ENCODE peak calls at places on chromosomes 4 and X, in four cellular contexts. Z, Q, H and D are unnamed samples.

GRCh38 chr4:70705146-70705855 is 16.5 kb upstream of the RUFY3 start:
- DNase-seq in Q (peak; percentile 70), Z (no peak), H (peak; percentile 78), D (peak; percentile 73)

GRCh38 chr4:64144994-64145393 is 264.3 kb downstream of the TECRL start:
- DNase-seq in Q (no peak), Z (no peak), H (no peak), D (no peak)

GRCh38 chr4:7266525-7267292 is 74.4 kb downstream of the SORCS2 start:
- DNase-seq in Z (no peak), H (no peak), Q (no peak), D (peak; percentile 70)

GRCh38 chr4:18042754-18043153 is 21.2 kb upstream of the LCORL start:
- DNase-seq in H (no peak), Z (no peak), Q (no peak), D (no peak)

GRCh38 chrX:151776936-151777335 is 42.4 kb downstream of the CNGA2 start:
- DNase-seq in Q (no peak), Z (no peak), H (no peak), D (no peak)

GRCh38 chrX:27575565-27575964 is 14.6 kb upstream of the DCAF8L2 start:
- DNase-seq in Z (no peak), Q (no peak), H (no peak), D (no peak)

GRCh38 chr4:78024085-78024484 is 33.0 kb upstream of the FRAS1 start:
- DNase-seq in H (no peak), Z (no peak), Q (no peak), D (no peak)

GRCh38 chrX:129690435-129690834 is 35.7 kb upstream of the APLN start:
- DNase-seq in Z (no peak), H (no peak), Q (no peak), D (no peak)

GRCh38 chr4:96260071-96260682 is 420.3 kb downstream of the PDHA2 start:
- DNase-seq in H (no peak), Z (no peak), Q (no peak), D (peak; percentile 38)

GRCh38 chr4:40750461-40751258 is 905 bp downstream of the NSUN7 start:
- DNase-seq in Q (no peak), H (peak; percentile 34), Z (no peak), D (peak; percentile 42)

GRCh38 chr4:48329193-48329592 is 12.1 kb upstream of the SLAIN2 start:
- DNase-seq in Z (no peak), Q (no peak), H (no peak), D (no peak)

GRCh38 chr4:23276076-23276475 is 583.3 kb downstream of the GBA3 start:
- DNase-seq in Z (no peak), Q (no peak), H (no peak), D (no peak)